ENCODE peak calls at places on chromosomes 4 and X, in seven cellular contexts. One of them, this sample, is unnamed.

GRCh38 chrX:147550217-147550616 is 361.5 kb upstream of the FMR1 start:
- DNase-seq in A549: no peak
- DNase-seq in transverse colon: no peak
- DNase-seq in suprapubic skin: no peak
- DNase-seq in ovary: no peak
- DNase-seq in tibial nerve: no peak
- DNase-seq in HepG2: peak
- DNase-seq in this sample: no peak

GRCh38 chrX:114611018-114611619 is 27.2 kb downstream of the HTR2C start:
- DNase-seq in A549: peak
- DNase-seq in transverse colon: peak
- DNase-seq in suprapubic skin: no peak
- DNase-seq in ovary: no peak
- DNase-seq in tibial nerve: no peak
- DNase-seq in HepG2: peak
- DNase-seq in this sample: no peak

GRCh38 chrX:97399400-97399799 is 515.7 kb downstream of the RPA4 start:
- DNase-seq in A549: peak
- DNase-seq in transverse colon: no peak
- DNase-seq in suprapubic skin: no peak
- DNase-seq in ovary: no peak
- DNase-seq in tibial nerve: no peak
- DNase-seq in HepG2: no peak
- DNase-seq in this sample: no peak

GRCh38 chr4:83639849-83640493 is 104.1 kb downstream of the GPAT3 start:
- DNase-seq in A549: peak
- DNase-seq in transverse colon: peak
- DNase-seq in suprapubic skin: no peak
- DNase-seq in ovary: no peak
- DNase-seq in tibial nerve: no peak
- DNase-seq in HepG2: peak
- DNase-seq in this sample: no peak

GRCh38 chr4:53680168-53680567 is 88.9 kb upstream of the LNX1 start:
- DNase-seq in A549: no peak
- DNase-seq in transverse colon: no peak
- DNase-seq in suprapubic skin: no peak
- DNase-seq in ovary: no peak
- DNase-seq in tibial nerve: no peak
- DNase-seq in HepG2: no peak
- DNase-seq in this sample: no peak

GRCh38 chr4:55251352-55251751 is 94.7 kb upstream of the SRD5A3 start:
- DNase-seq in A549: no peak
- DNase-seq in transverse colon: no peak
- DNase-seq in suprapubic skin: no peak
- DNase-seq in ovary: no peak
- DNase-seq in tibial nerve: no peak
- DNase-seq in HepG2: no peak
- DNase-seq in this sample: no peak

GRCh38 chr4:90904018-90904417 is 776.8 kb downstream of the CCSER1 start:
- DNase-seq in A549: no peak
- DNase-seq in transverse colon: no peak
- DNase-seq in suprapubic skin: no peak
- DNase-seq in ovary: no peak
- DNase-seq in tibial nerve: no peak
- DNase-seq in HepG2: no peak
- DNase-seq in this sample: no peak

GRCh38 chr4:16443504-16444088 is 217.3 kb upstream of the TAPT1 start:
- DNase-seq in A549: peak
- DNase-seq in transverse colon: no peak
- DNase-seq in suprapubic skin: no peak
- DNase-seq in ovary: no peak
- DNase-seq in tibial nerve: no peak
- DNase-seq in HepG2: peak
- DNase-seq in this sample: peak

GRCh38 chr4:38462659-38463058 is 201.3 kb upstream of the KLF3 start:
- DNase-seq in A549: no peak
- DNase-seq in transverse colon: peak
- DNase-seq in suprapubic skin: no peak
- DNase-seq in ovary: no peak
- DNase-seq in tibial nerve: no peak
- DNase-seq in HepG2: no peak
- DNase-seq in this sample: no peak

GRCh38 chr4:5782829-5783476 is 72.0 kb downstream of the EVC start:
- DNase-seq in A549: no peak
- DNase-seq in transverse colon: no peak
- DNase-seq in suprapubic skin: peak
- DNase-seq in ovary: no peak
- DNase-seq in tibial nerve: no peak
- DNase-seq in HepG2: no peak
- DNase-seq in this sample: no peak

GRCh38 chrX:111490683-111491082 is 20.8 kb upstream of the SERTM2 start:
- DNase-seq in A549: no peak
- DNase-seq in transverse colon: no peak
- DNase-seq in suprapubic skin: no peak
- DNase-seq in ovary: no peak
- DNase-seq in tibial nerve: no peak
- DNase-seq in HepG2: no peak
- DNase-seq in this sample: no peak

GRCh38 chrX:30626402-30626801 is 26.8 kb upstream of the GK start:
- DNase-seq in A549: no peak
- DNase-seq in transverse colon: no peak
- DNase-seq in suprapubic skin: no peak
- DNase-seq in ovary: no peak
- DNase-seq in tibial nerve: no peak
- DNase-seq in HepG2: peak
- DNase-seq in this sample: no peak

GRCh38 chrX:65406532-65406931 is 128.1 kb downstream of the LAS1L start:
- DNase-seq in A549: no peak
- DNase-seq in transverse colon: no peak
- DNase-seq in suprapubic skin: no peak
- DNase-seq in ovary: no peak
- DNase-seq in tibial nerve: no peak
- DNase-seq in HepG2: no peak
- DNase-seq in this sample: no peak

GRCh38 chr4:14254252-14254651 is 626.7 kb upstream of the BOD1L1 start:
- DNase-seq in A549: peak
- DNase-seq in transverse colon: peak
- DNase-seq in suprapubic skin: no peak
- DNase-seq in ovary: peak
- DNase-seq in tibial nerve: no peak
- DNase-seq in HepG2: no peak
- DNase-seq in this sample: no peak

GRCh38 chr4:102564399-102564921 is 63.3 kb downstream of the NFKB1 start:
- DNase-seq in A549: no peak
- DNase-seq in transverse colon: no peak
- DNase-seq in suprapubic skin: no peak
- DNase-seq in ovary: no peak
- DNase-seq in tibial nerve: no peak
- DNase-seq in HepG2: no peak
- DNase-seq in this sample: no peak

GRCh38 chr4:144374065-144374464 is 233.5 kb upstream of the GYPA start:
- DNase-seq in A549: no peak
- DNase-seq in transverse colon: no peak
- DNase-seq in suprapubic skin: no peak
- DNase-seq in ovary: no peak
- DNase-seq in tibial nerve: no peak
- DNase-seq in HepG2: no peak
- DNase-seq in this sample: no peak

GRCh38 chr4:25966171-25966570 is 52.2 kb downstream of the SMIM20 start:
- DNase-seq in A549: no peak
- DNase-seq in transverse colon: no peak
- DNase-seq in suprapubic skin: no peak
- DNase-seq in ovary: no peak
- DNase-seq in tibial nerve: no peak
- DNase-seq in HepG2: no peak
- DNase-seq in this sample: no peak

GRCh38 chrX:66051989-66052388 is 12.1 kb upstream of the VSIG4 start:
- DNase-seq in A549: no peak
- DNase-seq in transverse colon: no peak
- DNase-seq in suprapubic skin: no peak
- DNase-seq in ovary: no peak
- DNase-seq in tibial nerve: no peak
- DNase-seq in HepG2: no peak
- DNase-seq in this sample: no peak

GRCh38 chr4:108443585-108443984 is 176.8 kb upstream of the RPL34 start:
- DNase-seq in A549: no peak
- DNase-seq in transverse colon: no peak
- DNase-seq in suprapubic skin: no peak
- DNase-seq in ovary: no peak
- DNase-seq in tibial nerve: no peak
- DNase-seq in HepG2: no peak
- DNase-seq in this sample: no peak

GRCh38 chr4:105714071-105714521 is 5.5 kb downstream of the GSTCD start:
- DNase-seq in A549: no peak
- DNase-seq in transverse colon: no peak
- DNase-seq in suprapubic skin: no peak
- DNase-seq in ovary: no peak
- DNase-seq in tibial nerve: no peak
- DNase-seq in HepG2: no peak
- DNase-seq in this sample: no peak

GRCh38 chr4:127622923-127623754 is 9.6 kb upstream of the INTU start:
- DNase-seq in A549: peak
- DNase-seq in transverse colon: peak
- DNase-seq in suprapubic skin: no peak
- DNase-seq in ovary: peak
- DNase-seq in tibial nerve: no peak
- DNase-seq in HepG2: peak
- DNase-seq in this sample: no peak
- TF ChIP-seq POLR2A in A549: no peak
- TF ChIP-seq POLR2A in transverse colon: no peak
- TF ChIP-seq POLR2A in suprapubic skin: no peak
- TF ChIP-seq POLR2A in ovary: no peak
- TF ChIP-seq POLR2A in tibial nerve: no peak
- TF ChIP-seq POLR2A in HepG2: no peak
- TF ChIP-seq POLR2A in this sample: no peak

GRCh38 chr4:107212565-107212964 is 176.5 kb upstream of the DKK2 start:
- DNase-seq in A549: no peak
- DNase-seq in transverse colon: no peak
- DNase-seq in suprapubic skin: no peak
- DNase-seq in ovary: no peak
- DNase-seq in tibial nerve: no peak
- DNase-seq in HepG2: no peak
- DNase-seq in this sample: no peak

GRCh38 chr4:107213880-107214279 is 177.8 kb upstream of the DKK2 start:
- DNase-seq in A549: no peak
- DNase-seq in transverse colon: no peak
- DNase-seq in suprapubic skin: no peak
- DNase-seq in ovary: no peak
- DNase-seq in tibial nerve: no peak
- DNase-seq in HepG2: no peak
- DNase-seq in this sample: no peak

GRCh38 chr4:107210450-107211239 is 174.5 kb upstream of the DKK2 start:
- DNase-seq in A549: no peak
- DNase-seq in transverse colon: no peak
- DNase-seq in suprapubic skin: no peak
- DNase-seq in ovary: no peak
- DNase-seq in tibial nerve: no peak
- DNase-seq in HepG2: no peak
- DNase-seq in this sample: no peak

GRCh38 chr4:107215222-107215621 is 179.1 kb upstream of the DKK2 start:
- DNase-seq in A549: no peak
- DNase-seq in transverse colon: no peak
- DNase-seq in suprapubic skin: no peak
- DNase-seq in ovary: no peak
- DNase-seq in tibial nerve: no peak
- DNase-seq in HepG2: peak
- DNase-seq in this sample: no peak

GRCh38 chr4:107213410-107213809 is 177.3 kb upstream of the DKK2 start:
- DNase-seq in A549: no peak
- DNase-seq in transverse colon: no peak
- DNase-seq in suprapubic skin: no peak
- DNase-seq in ovary: no peak
- DNase-seq in tibial nerve: no peak
- DNase-seq in HepG2: no peak
- DNase-seq in this sample: no peak
- TF ChIP-seq EP300 in A549: no peak
- TF ChIP-seq EP300 in transverse colon: no peak
- TF ChIP-seq EP300 in suprapubic skin: no peak
- TF ChIP-seq EP300 in ovary: no peak
- TF ChIP-seq EP300 in tibial nerve: no peak
- TF ChIP-seq EP300 in HepG2: no peak
- TF ChIP-seq EP300 in this sample: no peak

DNA sequence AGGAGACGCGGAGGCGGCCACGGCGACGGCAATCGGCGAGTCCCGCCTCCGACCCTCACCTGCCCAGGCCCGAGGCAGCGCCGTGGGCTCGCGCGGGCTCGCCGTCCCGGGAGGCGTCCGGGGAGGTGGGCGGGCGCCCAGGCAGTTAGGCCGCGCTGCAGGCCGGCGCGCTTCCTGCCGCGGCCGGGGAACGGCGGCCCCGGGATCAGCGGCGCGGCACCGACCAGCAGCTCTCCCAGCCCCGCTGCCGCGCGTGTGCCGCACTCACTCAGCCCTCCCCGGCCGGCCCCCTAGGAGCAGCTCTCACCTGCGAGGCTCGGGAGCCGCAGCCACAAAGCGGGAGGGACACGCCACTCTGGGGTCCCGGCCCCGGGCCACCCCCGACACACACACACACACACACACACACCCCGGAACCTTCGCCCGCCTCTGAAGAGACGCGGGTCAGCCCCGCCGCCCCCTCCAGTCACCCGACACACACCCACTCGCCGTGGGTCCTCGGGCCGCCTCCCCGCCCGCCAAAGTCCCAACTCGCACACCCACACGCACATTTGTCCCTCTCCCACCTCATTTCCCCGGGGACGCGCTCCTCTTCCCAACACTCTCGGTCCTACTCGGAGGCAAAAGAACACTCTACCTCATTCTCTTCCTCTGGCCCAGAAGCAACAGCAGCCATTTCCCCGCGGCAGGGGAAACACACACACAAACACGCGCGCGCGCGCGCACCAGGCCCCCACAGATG is at the start of gene CNOT6L:
- DNase-seq in A549: peak
- DNase-seq in transverse colon: peak
- DNase-seq in suprapubic skin: peak
- DNase-seq in ovary: peak
- DNase-seq in tibial nerve: peak
- DNase-seq in HepG2: no peak
- DNase-seq in this sample: peak
- TF ChIP-seq POLR2A in A549: no peak
- TF ChIP-seq POLR2A in transverse colon: peak
- TF ChIP-seq POLR2A in suprapubic skin: peak
- TF ChIP-seq POLR2A in ovary: peak
- TF ChIP-seq POLR2A in tibial nerve: peak
- TF ChIP-seq POLR2A in HepG2: no peak
- TF ChIP-seq POLR2A in this sample: no peak

DNA sequence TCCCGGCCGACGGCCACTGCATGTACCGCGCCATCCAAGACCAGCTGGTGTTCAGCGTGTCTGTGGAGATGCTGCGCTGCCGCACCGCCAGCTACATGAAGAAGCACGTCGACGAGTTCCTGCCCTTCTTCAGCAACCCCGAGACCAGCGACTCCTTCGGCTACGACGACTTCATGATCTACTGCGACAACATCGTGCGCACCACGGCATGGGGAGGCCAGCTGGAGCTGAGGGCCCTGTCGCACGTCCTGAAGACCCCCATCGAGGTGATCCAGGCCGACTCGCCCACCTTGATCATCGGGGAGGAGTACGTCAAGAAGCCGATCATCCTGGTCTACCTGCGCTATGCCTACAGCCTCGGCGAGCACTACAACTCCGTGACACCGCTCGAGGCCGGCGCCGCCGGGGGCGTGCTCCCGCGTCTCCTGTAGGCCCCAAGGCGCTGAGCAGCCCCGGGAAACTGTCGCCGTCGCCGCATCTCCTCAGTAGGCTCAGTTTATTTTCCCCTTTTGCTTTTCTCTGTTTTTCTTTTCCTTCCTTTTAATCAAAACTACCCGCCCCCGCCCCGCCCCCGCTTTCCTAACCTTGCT is 799 bp downstream of the OTUD6A start:
- DNase-seq in A549: no peak
- DNase-seq in transverse colon: no peak
- DNase-seq in suprapubic skin: no peak
- DNase-seq in ovary: no peak
- DNase-seq in tibial nerve: no peak
- DNase-seq in HepG2: no peak
- DNase-seq in this sample: no peak
- TF ChIP-seq EP300 in A549: no peak
- TF ChIP-seq EP300 in transverse colon: no peak
- TF ChIP-seq EP300 in suprapubic skin: no peak
- TF ChIP-seq EP300 in ovary: no peak
- TF ChIP-seq EP300 in tibial nerve: no peak
- TF ChIP-seq EP300 in HepG2: no peak
- TF ChIP-seq EP300 in this sample: no peak

This sample was measured in esophagus muscularis mucosa.